ENCODE peak calls at places on chromosomes 3 and 15, in seven cellular contexts. Q, M, D, T, O, Y and C are unnamed samples.

GRCh38 chr3:123660900-123661299 is 76.0 kb upstream of the HACD2 start:
- DNase-seq in Q (peak), M (peak), D (no peak), T (peak), O (peak), Y (peak), C (peak)

GRCh38 chr3:18758047-18758704 is 333.0 kb upstream of the SATB1 start:
- DNase-seq in Q (no peak), M (peak), D (peak), T (no peak), O (no peak), Y (peak), C (peak)

GRCh38 chr15:48463366-48463880 is 132.2 kb downstream of the DUT start:
- DNase-seq in Q (no peak), M (peak), D (no peak), T (no peak), O (no peak), Y (no peak), C (no peak)

GRCh38 chr3:133268772-133269171 is 131.1 kb upstream of the BFSP2 start:
- DNase-seq in Q (no peak), M (no peak), D (no peak), T (no peak), O (no peak), Y (no peak), C (no peak)

GRCh38 chr15:63344737-63345390 is 36.8 kb downstream of the CA12 start:
- DNase-seq in Q (no peak), M (no peak), D (no peak), T (no peak), O (no peak), Y (no peak), C (peak)

GRCh38 chr15:64052925-64053491 is 6.7 kb upstream of the DAPK2 start:
- DNase-seq in Q (no peak), M (no peak), D (no peak), T (no peak), O (no peak), Y (no peak), C (no peak)

GRCh38 chr3:18469775-18470174 is 44.6 kb upstream of the SATB1 start:
- DNase-seq in Q (peak), M (no peak), D (no peak), T (no peak), O (no peak), Y (no peak), C (no peak)

GRCh38 chr15:90869601-90870353 is 1.4 kb downstream of the FURIN start:
- DNase-seq in Q (peak), M (peak), D (no peak), T (peak), O (peak), Y (peak), C (peak)

GRCh38 chr3:46594723-46595122 is 17.6 kb upstream of the FAM240A start:
- DNase-seq in Q (no peak), M (no peak), D (no peak), T (no peak), O (no peak), Y (no peak), C (no peak)

GRCh38 chr3:123327956-123328850 is 120.7 kb downstream of the ADCY5 start:
- DNase-seq in Q (no peak), M (no peak), D (no peak), T (no peak), O (no peak), Y (no peak), C (no peak)

GRCh38 chr3:14319654-14320182 is 82.7 kb upstream of the SLC6A6 start:
- DNase-seq in Q (no peak), M (peak), D (peak), T (no peak), O (peak), Y (peak), C (peak)

GRCh38 chr3:49602877-49603411 is 48.7 kb downstream of the BSN start:
- DNase-seq in Q (no peak), M (no peak), D (no peak), T (no peak), O (no peak), Y (no peak), C (no peak)

GRCh38 chr3:100087203-100087602 is 27.1 kb downstream of the FILIP1L start:
- DNase-seq in Q (no peak), M (peak), D (peak), T (no peak), O (no peak), Y (no peak), C (peak)

GRCh38 chr3:119125742-119126507 is 20.0 kb upstream of the TEX55 start:
- DNase-seq in Q (no peak), M (no peak), D (no peak), T (no peak), O (no peak), Y (no peak), C (no peak)

GRCh38 chr3:73723596-73723995 is 98.9 kb upstream of the PDZRN3 start:
- DNase-seq in Q (no peak), M (no peak), D (no peak), T (no peak), O (no peak), Y (no peak), C (no peak)

GRCh38 chr15:31276596-31277298 is 49.9 kb upstream of the KLF13 start:
- DNase-seq in Q (no peak), M (no peak), D (no peak), T (no peak), O (peak), Y (no peak), C (no peak)

GRCh38 chr15:46441294-46442062 is 806.6 kb downstream of the SQOR start:
- DNase-seq in Q (no peak), M (peak), D (no peak), T (no peak), O (no peak), Y (peak), C (peak)

GRCh38 chr15:73600413-73601050 is 32.7 kb downstream of the NPTN start:
- DNase-seq in Q (no peak), M (no peak), D (no peak), T (no peak), O (no peak), Y (no peak), C (peak)

GRCh38 chr15:83762367-83762766 is 108.4 kb downstream of the ADAMTSL3 start:
- DNase-seq in Q (no peak), M (no peak), D (no peak), T (no peak), O (no peak), Y (no peak), C (no peak)

GRCh38 chr3:98966862-98967554 is 65.5 kb upstream of the DCBLD2 start:
- DNase-seq in Q (no peak), M (peak), D (no peak), T (no peak), O (no peak), Y (no peak), C (no peak)

GRCh38 chr3:156811092-156811862 is 14.9 kb upstream of the LEKR1 start:
- DNase-seq in Q (no peak), M (peak), D (peak), T (no peak), O (no peak), Y (peak), C (peak)

GRCh38 chr3:13700889-13701288 is 152.0 kb downstream of the FBLN2 start:
- DNase-seq in Q (no peak), M (no peak), D (no peak), T (no peak), O (no peak), Y (no peak), C (no peak)

GRCh38 chr3:185688808-185689207 is 102.7 kb downstream of the SENP2 start:
- DNase-seq in Q (no peak), M (peak), D (no peak), T (no peak), O (no peak), Y (no peak), C (peak)

GRCh38 chr3:180911876-180912303 is 580 bp upstream of the FXR1 start:
- DNase-seq in Q (no peak), M (no peak), D (peak), T (no peak), O (no peak), Y (no peak), C (no peak)

GRCh38 chr3:70049761-70050160 is 50.2 kb downstream of the SAMMSON start:
- DNase-seq in Q (no peak), M (peak), D (no peak), T (no peak), O (no peak), Y (no peak), C (peak)

GRCh38 chr15:82080774-82081173 is 35.0 kb upstream of the MEX3B start:
- DNase-seq in Q (no peak), M (no peak), D (no peak), T (no peak), O (no peak), Y (no peak), C (no peak)

GRCh38 chr3:15205934-15206661 is at the start of gene CAPN7:
- DNase-seq in Q (peak), M (peak), D (peak), T (peak), O (peak), Y (peak), C (peak)

GRCh38 chr15:40693904-40694705 is 869 bp upstream of the RAD51 start:
- DNase-seq in Q (no peak), M (no peak), D (peak), T (no peak), O (no peak), Y (no peak), C (peak)

GRCh38 chr3:195003893-195004289 is 267.1 kb downstream of the XXYLT1 start:
- DNase-seq in Q (no peak), M (no peak), D (no peak), T (no peak), O (no peak), Y (no peak), C (no peak)

GRCh38 chr3:36763850-36764703 is at the start of gene DCLK3:
- DNase-seq in Q (no peak), M (no peak), D (no peak), T (no peak), O (no peak), Y (peak), C (no peak)

GRCh38 chr3:30597769-30598134 is 8.6 kb upstream of the TGFBR2 start:
- DNase-seq in Q (no peak), M (no peak), D (no peak), T (no peak), O (no peak), Y (no peak), C (no peak)

GRCh38 chr3:29646042-29646441 is 365.2 kb downstream of the RBMS3 start:
- DNase-seq in Q (no peak), M (no peak), D (no peak), T (no peak), O (no peak), Y (no peak), C (no peak)

GRCh38 chr3:182248349-182248880 is 536.7 kb downstream of the SOX2 start:
- DNase-seq in Q (no peak), M (no peak), D (peak), T (no peak), O (no peak), Y (no peak), C (no peak)
- TF ChIP-seq CTCF in Q (no peak), M (no peak), D (peak), T (no peak), O (no peak), Y (no peak), C (no peak)

DNA sequence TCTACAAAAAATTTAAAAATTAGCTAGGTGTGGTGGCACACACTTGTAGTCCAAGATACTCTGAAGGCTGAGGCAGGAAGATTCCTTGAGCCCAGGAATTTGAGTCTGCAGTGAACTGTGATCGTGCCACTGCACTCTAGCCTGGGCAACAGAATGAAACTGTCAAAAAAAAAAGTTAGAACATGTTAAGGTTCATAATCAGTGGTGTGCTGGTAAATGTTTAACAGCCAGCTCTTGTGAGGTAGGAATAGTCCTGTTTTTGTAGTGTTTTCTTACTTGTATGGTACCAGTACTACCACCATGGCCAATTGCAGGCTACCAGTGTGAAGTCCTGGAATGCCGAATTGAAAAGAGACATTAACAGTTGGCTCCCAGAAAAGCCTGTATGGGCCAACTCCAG is 50.7 kb downstream of the ATG7 start:
- DNase-seq in Q (no peak), M (no peak), D (no peak), T (no peak), O (no peak), Y (no peak), C (no peak)
- H3K4me3 ChIP-seq in Q (no peak), M (no peak), D (no peak), T (no peak), O (no peak), Y (no peak), C (no peak)

DNA sequence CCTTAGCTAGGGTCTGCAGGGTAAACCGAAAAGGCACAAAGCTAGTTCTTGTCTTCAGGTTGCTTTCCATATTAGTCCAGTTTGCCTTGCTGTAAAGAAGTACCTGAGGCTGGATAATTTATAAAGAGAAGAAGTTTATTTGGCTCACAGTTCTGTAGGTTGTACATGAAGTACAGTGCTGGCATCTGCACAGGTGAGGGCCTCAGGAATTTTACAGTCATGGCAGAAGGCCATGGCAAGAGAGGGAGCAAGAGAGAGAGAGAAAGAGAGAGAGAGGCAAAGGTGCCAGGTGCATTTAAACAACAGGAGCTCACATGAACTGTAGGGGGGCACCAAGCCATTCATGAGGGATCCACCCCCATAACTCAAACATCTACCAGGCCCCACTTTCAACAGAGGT is 26.9 kb downstream of the TRIM42 start:
- DNase-seq in Q (no peak), M (no peak), D (no peak), T (no peak), O (no peak), Y (no peak), C (no peak)
- TF ChIP-seq CTCF in Q (no peak), M (no peak), D (no peak), T (no peak), O (no peak), Y (no peak), C (no peak)

GRCh38 chr3:71585891-71586809 is 2.6 kb upstream of the FOXP1 start:
- DNase-seq in Q (no peak), M (peak), D (peak), T (no peak), O (no peak), Y (no peak), C (peak)

GRCh38 chr3:71584216-71585061 is 911 bp upstream of the FOXP1 start:
- DNase-seq in Q (peak), M (peak), D (no peak), T (no peak), O (peak), Y (peak), C (peak)

GRCh38 chr3:71586810-71587242 is 3.3 kb upstream of the FOXP1 start:
- DNase-seq in Q (no peak), M (no peak), D (peak), T (no peak), O (no peak), Y (no peak), C (no peak)

GRCh38 chr3:71583569-71584215 is at the start of gene FOXP1:
- DNase-seq in Q (peak), M (peak), D (peak), T (peak), O (peak), Y (peak), C (peak)

GRCh38 chr3:71585126-71585525 is 1.6 kb upstream of the FOXP1 start:
- DNase-seq in Q (no peak), M (no peak), D (no peak), T (no peak), O (no peak), Y (peak), C (no peak)
- H3K4me3 ChIP-seq in Q (peak), M (no peak), D (no peak), T (peak), O (peak), Y (peak), C (no peak)

DNA sequence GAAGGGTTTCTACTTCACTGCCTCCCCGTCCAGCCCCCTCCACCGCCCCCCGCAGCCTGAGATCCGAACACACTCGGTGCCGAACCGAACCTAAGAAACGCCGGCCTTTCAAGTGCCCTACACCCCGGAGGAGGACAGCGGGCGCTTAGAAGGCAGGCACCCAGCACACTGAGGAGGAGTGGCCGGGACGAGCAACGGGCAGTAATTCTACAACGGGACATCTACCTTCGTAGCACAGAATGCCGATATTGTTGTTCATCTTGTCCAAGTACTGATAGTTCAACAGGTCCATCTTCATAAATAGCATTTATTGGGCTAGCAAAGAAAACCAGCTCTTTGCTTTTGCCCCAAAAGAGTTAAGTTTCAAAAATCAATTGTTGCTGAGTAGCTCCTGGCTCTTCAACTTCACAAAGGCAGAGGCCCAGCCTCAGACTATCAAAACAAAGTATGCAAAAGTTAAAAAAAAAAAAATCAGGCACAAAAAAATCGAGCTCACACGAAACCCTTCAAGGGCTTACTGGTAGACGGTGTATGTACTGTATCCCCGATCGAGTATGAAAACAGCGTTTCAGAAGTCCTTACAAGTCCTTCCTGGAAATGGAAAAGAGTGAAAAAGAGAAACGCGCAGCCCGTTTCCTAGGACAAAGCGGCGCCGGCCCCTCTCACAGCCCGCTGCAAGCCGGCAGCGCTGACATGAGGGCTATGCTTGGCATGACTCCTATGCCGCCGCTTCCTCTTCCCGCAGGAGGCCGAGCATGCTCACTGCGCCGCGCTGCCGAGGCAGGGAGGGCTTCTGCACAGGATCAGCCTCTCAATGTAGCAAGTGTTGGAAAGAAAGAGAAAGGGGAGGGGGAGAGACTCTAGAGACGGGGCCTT is at the start of gene VGLL4:
- DNase-seq in Q (peak), M (peak), D (peak), T (peak), O (peak), Y (peak), C (peak)
- TF ChIP-seq CTCF in Q (no peak), M (peak), D (no peak), T (peak), O (peak), Y (peak), C (peak)

DNA sequence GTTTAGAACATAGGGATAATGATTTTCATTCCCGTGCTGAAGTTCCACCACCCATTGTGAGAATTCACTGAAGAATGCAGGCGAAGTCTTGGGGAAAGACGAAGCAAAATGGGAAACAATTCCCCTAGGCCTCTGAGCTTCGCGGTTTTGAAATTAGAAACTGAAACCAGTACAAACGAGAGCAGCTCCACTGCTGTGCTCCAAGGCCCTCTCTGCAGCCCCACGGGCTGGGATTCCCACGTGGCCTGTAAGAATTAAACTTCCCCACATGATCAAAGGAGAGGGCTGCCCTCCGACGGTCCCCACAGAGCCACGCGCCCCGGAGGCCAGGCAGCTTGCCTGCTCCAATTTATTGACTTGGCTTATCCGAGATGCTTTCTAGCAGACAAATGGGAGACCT is 143.9 kb downstream of the GREM1 start:
- DNase-seq in Q (no peak), M (peak), D (peak), T (no peak), O (no peak), Y (no peak), C (peak)
- H3K4me3 ChIP-seq in Q (no peak), M (no peak), D (peak), T (peak), O (peak), Y (no peak), C (peak)

GRCh38 chr3:169044341-169045113 is 619.0 kb downstream of the MECOM start:
- DNase-seq in Q (no peak), M (peak), D (no peak), T (no peak), O (no peak), Y (no peak), C (no peak)

GRCh38 chr3:169041677-169042171 is 621.8 kb downstream of the MECOM start:
- DNase-seq in Q (no peak), M (peak), D (no peak), T (no peak), O (no peak), Y (peak), C (peak)
- TF ChIP-seq CTCF in Q (peak), M (peak), D (peak), T (peak), O (peak), Y (peak), C (peak)